ENCODE peak calls at places on chromosomes 6 and 20, in nine cellular contexts. M, J, V, H, X, N, D, Y and L are unnamed samples. For H3K4me1, the result is how much of the 10 kb centered on the place peaks cover.

GRCh38 chr20:57023007-57023406 is 243.4 kb downstream of the BMP7 start:
- DNase-seq in N (no peak), M (no peak), V (no peak), D (no peak), X (no peak), Y (no peak), H (no peak), J (no peak), L (no peak)

GRCh38 chr6:2110504-2110903 is 134.9 kb downstream of the GMDS start:
- DNase-seq in H (no peak), Y (no peak), M (no peak), X (no peak), J (peak), V (no peak), N (no peak), D (no peak), L (no peak)

GRCh38 chr6:83867527-83868161 is 8.2 kb downstream of the CYB5R4 start:
- DNase-seq in J (peak), D (no peak), X (peak), M (peak), N (peak), Y (peak), H (peak), V (peak), L (peak)

GRCh38 chr20:1802385-1803215 is 92.6 kb upstream of the SIRPA start:
- DNase-seq in N (peak), M (peak), X (peak), H (no peak), J (peak), V (peak), D (peak), Y (peak), L (peak)

GRCh38 chr20:7938058-7938457 is 2.2 kb downstream of the HAO1 start:
- DNase-seq in V (no peak), M (no peak), H (no peak), J (no peak), D (no peak), Y (no peak), X (peak), N (no peak), L (no peak)

GRCh38 chr6:72739368-72739779 is 117.5 kb downstream of the KCNQ5 start:
- DNase-seq in D (no peak), J (no peak), Y (no peak), H (no peak), V (no peak), N (no peak), M (no peak), X (no peak), L (no peak)

GRCh38 chr6:75300206-75300605 is 15.6 kb upstream of the TMEM30A start:
- DNase-seq in Y (no peak), N (no peak), J (no peak), D (no peak), H (no peak), M (no peak), V (peak), X (no peak), L (no peak)

GRCh38 chr6:133568970-133569889 is 319.7 kb upstream of the TCF21 start:
- DNase-seq in Y (peak), X (peak), D (peak), H (peak), V (peak), J (peak), N (peak), M (peak), L (peak)

GRCh38 chr6:151232899-151233298 is 6.9 kb upstream of the AKAP12 start:
- DNase-seq in M (no peak), Y (no peak), H (no peak), X (no peak), V (no peak), N (no peak), J (no peak), D (no peak), L (no peak)

GRCh38 chr20:2631228-2631627 is 21.2 kb upstream of the NOP56 start:
- DNase-seq in H (no peak), J (peak), N (no peak), V (no peak), Y (peak), M (peak), X (peak), D (no peak), L (peak)

GRCh38 chr6:45388328-45388727 is 10.6 kb upstream of the SUPT3H start:
- DNase-seq in D (no peak), J (peak), N (peak), V (no peak), Y (peak), H (no peak), M (peak), X (no peak), L (no peak)

GRCh38 chr6:33590531-33591198 is 10.6 kb upstream of the BAK1 start:
- DNase-seq in D (peak), X (peak), H (no peak), V (no peak), Y (peak), M (no peak), N (peak), J (no peak), L (no peak)

GRCh38 chr6:136994782-136995181 is 50.0 kb downstream of the IL20RA start:
- DNase-seq in N (peak), X (no peak), Y (peak), V (no peak), D (peak), J (no peak), H (no peak), M (no peak), L (no peak)

GRCh38 chr20:6075428-6076219 is 21.8 kb upstream of the LRRN4 start:
- DNase-seq in M (no peak), V (no peak), Y (no peak), X (no peak), N (peak), J (peak), H (no peak), D (no peak), L (no peak)

GRCh38 chr6:28117386-28118050 is 6.9 kb upstream of the ZSCAN16 start:
- DNase-seq in H (no peak), J (no peak), Y (peak), N (no peak), V (no peak), M (peak), D (no peak), X (no peak), L (no peak)

GRCh38 chr6:130872250-130873095 is 45.3 kb downstream of the SMLR1 start:
- DNase-seq in N (peak), V (peak), Y (peak), D (peak), H (peak), J (peak), X (peak), M (peak), L (peak)

GRCh38 chr20:19683822-19684221 is 74.2 kb upstream of the RIN2 start:
- DNase-seq in Y (no peak), N (no peak), J (no peak), H (no peak), V (no peak), X (no peak), M (no peak), D (no peak), L (no peak)

GRCh38 chr6:80214436-80215022 is 108.1 kb downstream of the BCKDHB start:
- DNase-seq in V (peak), X (peak), M (peak), N (peak), D (peak), H (peak), J (peak), Y (peak), L (peak)

GRCh38 chr6:106476326-106477105 is 116.0 kb downstream of the CRYBG1 start:
- DNase-seq in D (no peak), H (no peak), J (peak), V (no peak), Y (peak), N (no peak), X (peak), M (no peak), L (no peak)

GRCh38 chr6:125140808-125141207 is 12.8 kb upstream of the TPD52L1 start:
- DNase-seq in M (no peak), H (no peak), V (no peak), N (no peak), D (no peak), Y (no peak), X (no peak), J (peak), L (no peak)

GRCh38 chr6:33199687-33200233 is 705 bp downstream of the RXRB start:
- DNase-seq in Y (peak), N (no peak), H (peak), X (peak), M (peak), J (peak), V (peak), D (peak), L (peak)

GRCh38 chr6:110217255-110217654 is 37.0 kb downstream of the CDC40 start:
- DNase-seq in H (no peak), Y (no peak), D (no peak), J (peak), X (peak), M (peak), N (no peak), V (no peak), L (peak)

GRCh38 chr6:158798311-158798710 is 20.9 kb downstream of the EZR start:
- DNase-seq in D (no peak), N (no peak), H (no peak), V (no peak), Y (no peak), X (no peak), M (no peak), J (no peak), L (no peak)

GRCh38 chr6:73675466-73676098 is 20.4 kb upstream of the CD109 start:
- DNase-seq in M (peak), D (peak), X (peak), Y (peak), H (peak), V (peak), N (peak), J (peak), L (peak)

GRCh38 chr20:25195962-25196700 is 619 bp downstream of the ENTPD6 start:
- DNase-seq in X (peak), N (peak), H (peak), D (peak), J (no peak), M (peak), V (peak), Y (peak), L (peak)

GRCh38 chr6:151539506-151540268 is 45.9 kb downstream of the CCDC170 start:
- DNase-seq in N (no peak), X (no peak), V (no peak), H (no peak), J (no peak), M (no peak), Y (no peak), D (no peak), L (no peak)

GRCh38 chr6:33851959-33852358 is 48.2 kb upstream of the MLN start:
- DNase-seq in V (peak), X (no peak), H (peak), D (peak), M (peak), J (no peak), Y (peak), N (peak), L (peak)

GRCh38 chr6:37061157-37061804 is 55.8 kb downstream of the FGD2 start:
- DNase-seq in H (no peak), Y (no peak), D (no peak), J (no peak), V (no peak), N (no peak), M (no peak), X (no peak), L (no peak)

GRCh38 chr20:40860487-40860902 is 168.1 kb upstream of the TOP1 start:
- DNase-seq in H (peak), N (peak), X (peak), V (no peak), D (no peak), M (no peak), J (peak), Y (peak), L (no peak)

GRCh38 chr6:1396952-1397868 is 7.8 kb downstream of the FOXF2 start:
- DNase-seq in N (peak), X (peak), H (peak), V (peak), M (peak), D (peak), J (peak), Y (peak), L (peak)

DNA sequence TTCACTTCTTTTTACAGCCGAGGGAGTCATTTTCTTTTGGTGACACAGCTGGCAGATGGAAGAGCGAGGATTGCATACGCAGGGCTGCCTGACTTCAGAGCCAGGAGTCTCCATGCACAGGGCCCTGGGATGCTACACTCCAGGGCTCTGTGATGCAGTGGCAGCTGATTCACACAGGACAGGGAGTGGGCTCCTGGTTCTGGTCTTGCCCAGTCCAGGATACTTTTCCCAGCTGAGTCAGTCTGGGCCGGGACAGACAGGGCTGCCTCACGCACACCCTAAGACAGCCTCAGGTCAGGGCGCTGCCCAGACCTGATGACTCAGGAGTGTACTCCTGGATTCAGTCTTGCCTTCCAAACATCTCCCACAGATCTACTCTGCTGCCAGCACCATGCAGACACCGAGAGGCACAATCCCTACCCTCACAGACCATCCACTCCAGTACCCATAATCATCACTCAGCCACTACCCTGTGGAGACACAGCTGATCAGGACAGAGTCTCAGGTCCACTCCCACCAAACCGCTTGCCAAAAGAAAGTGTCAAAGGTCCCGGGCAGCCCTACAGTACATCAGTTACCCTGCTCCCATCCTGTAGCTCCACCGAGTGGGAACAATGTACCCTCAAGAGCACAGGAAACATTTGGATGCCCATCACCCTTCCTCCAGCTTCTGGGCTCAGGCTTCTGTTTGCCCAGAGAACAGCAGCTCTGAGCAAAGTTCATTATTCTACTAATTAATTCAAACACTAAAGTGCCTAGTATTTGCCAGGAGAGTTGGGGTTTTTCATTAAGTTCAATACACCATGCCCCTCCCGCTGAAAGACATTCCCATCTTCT is 11.5 kb downstream of the SDC4 start:
- DNase-seq in J (peak), M (no peak), X (peak), Y (peak), D (peak), N (peak), H (no peak), V (no peak), L (no peak)
- H3K4me1 ChIP-seq in J (under half), M (under half), X (half or more), Y (half or more), D (half or more), N (half or more), H (half or more), V (under half), L (under half)

DNA sequence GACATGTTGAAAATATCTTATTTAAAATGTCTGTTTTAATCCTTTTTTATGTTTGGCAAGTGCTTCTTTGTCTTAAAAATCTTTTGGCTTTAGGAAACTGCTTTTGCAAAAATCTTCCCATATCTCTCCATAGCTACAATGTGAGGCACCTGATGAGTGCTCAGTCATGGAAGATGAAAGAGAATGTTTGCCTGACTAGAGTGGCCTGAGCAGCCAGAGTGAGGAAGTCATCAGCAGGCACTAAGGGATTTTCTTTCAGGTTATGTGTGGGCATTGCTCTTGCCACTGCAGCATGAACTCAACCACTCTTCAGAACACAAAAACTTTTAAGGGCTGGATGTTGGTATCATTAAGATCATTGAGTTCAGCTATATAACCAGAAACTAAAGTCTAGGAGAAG is 47.9 kb downstream of the AKIRIN2 start:
- DNase-seq in J (no peak), N (no peak), H (no peak), X (no peak), M (peak), V (no peak), D (no peak), Y (no peak), L (no peak)
- TF ChIP-seq EZH2 in J (no peak), N (no peak), H (no peak), X (no peak), M (no peak), V (no peak), D (no peak), Y (no peak), L (no peak)

GRCh38 chr20:38805502-38805957 is at the start of gene PPP1R16B:
- DNase-seq in M (peak), X (no peak), H (no peak), V (peak), D (no peak), Y (no peak), N (peak), J (no peak), L (peak)
- H3K4me1 ChIP-seq in M (under half), X (under half), H (under half), V (under half), D (under half), Y (under half), N (under half), J (under half), L (under half)

GRCh38 chr20:63062188-63063140 is 55.7 kb upstream of the BHLHE23 start:
- DNase-seq in M (no peak), J (no peak), N (no peak), X (no peak), V (no peak), H (no peak), D (no peak), Y (no peak), L (no peak)
- TF ChIP-seq EZH2 in M (no peak), J (no peak), N (no peak), X (no peak), V (no peak), H (no peak), D (no peak), Y (no peak), L (no peak)

GRCh38 chr6:35264550-35265274 is 5.2 kb downstream of the ZNF76 start:
- DNase-seq in N (no peak), D (no peak), V (no peak), J (no peak), Y (peak), X (peak), H (no peak), M (no peak), L (no peak)

GRCh38 chr6:35259946-35260626 is 551 bp downstream of the ZNF76 start:
- DNase-seq in X (peak), V (no peak), J (peak), D (peak), N (peak), M (peak), Y (peak), H (peak), L (peak)

GRCh38 chr6:35260642-35261570 is 1.4 kb downstream of the ZNF76 start:
- DNase-seq in H (no peak), N (no peak), V (no peak), D (no peak), M (no peak), Y (no peak), J (no peak), X (no peak), L (no peak)

GRCh38 chr6:35265523-35265922 is 6.0 kb downstream of the ZNF76 start:
- DNase-seq in V (no peak), H (no peak), N (no peak), J (no peak), D (no peak), Y (no peak), X (no peak), M (no peak), L (no peak)

GRCh38 chr6:35262596-35262995 is 3.1 kb downstream of the ZNF76 start:
- DNase-seq in J (peak), X (no peak), H (no peak), N (no peak), Y (no peak), D (no peak), M (no peak), V (no peak), L (no peak)
- H3K4me1 ChIP-seq in J (under half), X (under half), H (under half), N (under half), Y (under half), D (under half), M (under half), V (under half), L (under half)

GRCh38 chr6:93416575-93417420 is 2.6 kb downstream of the EPHA7 start:
- DNase-seq in X (peak), V (peak), M (peak), J (peak), D (no peak), N (peak), Y (peak), H (no peak), L (peak)
- TF ChIP-seq EZH2 in X (no peak), V (peak), M (no peak), J (no peak), D (no peak), N (no peak), Y (peak), H (no peak), L (no peak)

GRCh38 chr6:24951831-24952299 is 16.1 kb upstream of the RIPOR2 start:
- DNase-seq in Y (no peak), D (no peak), X (no peak), V (no peak), J (no peak), M (no peak), N (no peak), H (no peak), L (no peak)

GRCh38 chr6:24949020-24949569 is 13.3 kb upstream of the RIPOR2 start:
- DNase-seq in Y (no peak), N (no peak), M (no peak), X (no peak), D (no peak), H (no peak), J (no peak), V (no peak), L (no peak)

GRCh38 chr6:24947636-24948035 is 11.9 kb upstream of the RIPOR2 start:
- DNase-seq in M (no peak), Y (no peak), H (no peak), J (no peak), D (no peak), N (no peak), X (no peak), V (no peak), L (no peak)

GRCh38 chr6:24945046-24945445 is 9.3 kb upstream of the RIPOR2 start:
- DNase-seq in Y (no peak), M (no peak), N (no peak), V (no peak), J (no peak), H (no peak), D (no peak), X (no peak), L (no peak)

GRCh38 chr6:24950210-24950941 is 14.6 kb upstream of the RIPOR2 start:
- DNase-seq in N (no peak), X (no peak), M (no peak), V (no peak), H (no peak), J (peak), D (no peak), Y (no peak), L (no peak)
- H3K4me1 ChIP-seq in N (under half), X (under half), M (under half), V (under half), H (under half), J (under half), D (under half), Y (under half), L (under half)

GRCh38 chr20:63032861-63033634 is 26.3 kb upstream of the BHLHE23 start:
- DNase-seq in J (no peak), X (no peak), Y (no peak), D (no peak), H (no peak), N (no peak), M (peak), V (peak), L (no peak)
- TF ChIP-seq EZH2 in J (peak), X (no peak), Y (no peak), D (no peak), H (no peak), N (no peak), M (no peak), V (peak), L (no peak)

GRCh38 chr6:7164536-7165001 is 56.8 kb downstream of the RREB1 start:
- DNase-seq in Y (no peak), H (no peak), N (no peak), J (no peak), M (no peak), X (no peak), D (no peak), V (no peak), L (no peak)
- H3K4me1 ChIP-seq in Y (under half), H (half or more), N (half or more), J (under half), M (under half), X (under half), D (half or more), V (under half), L (half or more)